ENCODE peak calls at places on chromosomes 11 and 22, in seven cellular contexts. D, L, I, K, P, X and O are unnamed samples.
A peak's percentile ranks its signal among the peaks of the same experiment; 100 is the strongest.

GRCh38 chr22:45805413-45805812 is 133.8 kb downstream of the ATXN10 start:
- DNase-seq in D (no peak), L (no peak), I (no peak), K (no peak), P (no peak), X (no peak), O (no peak)

GRCh38 chr11:46345131-46345597 is 2.1 kb upstream of the DGKZ start:
- DNase-seq in D (no peak), L (no peak), I (peak; percentile 87), K (no peak), P (peak; percentile 83), X (no peak), O (peak; percentile 78)

GRCh38 chr22:46815896-46816721 is 53.7 kb downstream of the TBC1D22A start:
- DNase-seq in D (no peak), L (peak; percentile 66), I (no peak), K (no peak), P (no peak), X (peak; percentile 55), O (peak; percentile 42)

GRCh38 chr11:112877561-112877960 is 83.7 kb upstream of the NCAM1 start:
- DNase-seq in D (no peak), L (no peak), I (no peak), K (no peak), P (peak; percentile 59), X (no peak), O (peak; percentile 19)

GRCh38 chr11:74932797-74933196 is 16.1 kb downstream of the XRRA1 start:
- DNase-seq in D (no peak), L (peak; percentile 95), I (no peak), K (no peak), P (no peak), X (peak; percentile 32), O (no peak)

GRCh38 chr11:35875063-35875462 is 68.8 kb upstream of the LDLRAD3 start:
- DNase-seq in D (no peak), L (no peak), I (no peak), K (no peak), P (no peak), X (no peak), O (no peak)

GRCh38 chr22:27642104-27642800 is 159.3 kb downstream of the MN1 start:
- DNase-seq in D (no peak), L (no peak), I (no peak), K (peak; percentile 36), P (no peak), X (no peak), O (no peak)

GRCh38 chr11:102560555-102561011 is 30.0 kb upstream of the MMP7 start:
- DNase-seq in D (no peak), L (peak; percentile 52), I (no peak), K (no peak), P (no peak), X (peak; percentile 69), O (no peak)

GRCh38 chr11:111574373-111575230 is 27.6 kb upstream of the SIK2 start:
- DNase-seq in D (no peak), L (no peak), I (no peak), K (no peak), P (no peak), X (peak; percentile 18), O (no peak)

GRCh38 chr11:82854242-82854641 is 46.0 kb downstream of the PRCP start:
- DNase-seq in D (no peak), L (peak; percentile 13), I (no peak), K (no peak), P (no peak), X (no peak), O (no peak)

GRCh38 chr11:45147871-45148270 is 1.4 kb downstream of the PRDM11 start:
- DNase-seq in D (no peak), L (no peak), I (no peak), K (no peak), P (no peak), X (no peak), O (no peak)

GRCh38 chr11:70244698-70245097 is 25.8 kb upstream of the PPFIA1 start:
- DNase-seq in D (no peak), L (peak; percentile 98), I (peak; percentile 80), K (no peak), P (no peak), X (peak; percentile 92), O (no peak)

GRCh38 chr11:1260023-1260501 is 37.2 kb downstream of the MUC5B start:
- DNase-seq in D (no peak), L (no peak), I (no peak), K (no peak), P (peak; percentile 57), X (peak; percentile 10), O (peak; percentile 22)

GRCh38 chr22:19419464-19420178 is 11.9 kb downstream of the HIRA start:
- DNase-seq in D (no peak), L (peak; percentile 17), I (no peak), K (no peak), P (no peak), X (no peak), O (peak; percentile 88)

GRCh38 chr22:22848364-22848866 is 39.2 kb upstream of the IGLL5 start:
- DNase-seq in D (no peak), L (peak; percentile 31), I (peak; percentile 62), K (peak; percentile 41), P (peak; percentile 79), X (peak; percentile 1), O (peak; percentile 65)

GRCh38 chr11:86538223-86538548 is 134.2 kb downstream of the ME3 start:
- DNase-seq in D (no peak), L (no peak), I (no peak), K (no peak), P (no peak), X (no peak), O (no peak)

GRCh38 chr11:36451681-36452080 is 58.4 kb downstream of the TRAF6 start:
- DNase-seq in D (no peak), L (no peak), I (no peak), K (no peak), P (no peak), X (no peak), O (no peak)

GRCh38 chr22:50705219-50705691 is 32.6 kb downstream of the SHANK3 start:
- DNase-seq in D (peak; percentile 44), L (peak; percentile 70), I (peak; percentile 64), K (peak; percentile 93), P (peak; percentile 91), X (peak; percentile 85), O (peak; percentile 95)

GRCh38 chr22:49657275-49657973 is 170.2 kb downstream of the BRD1 start:
- DNase-seq in D (no peak), L (no peak), I (peak; percentile 17), K (no peak), P (no peak), X (no peak), O (peak; percentile 23)

DNA sequence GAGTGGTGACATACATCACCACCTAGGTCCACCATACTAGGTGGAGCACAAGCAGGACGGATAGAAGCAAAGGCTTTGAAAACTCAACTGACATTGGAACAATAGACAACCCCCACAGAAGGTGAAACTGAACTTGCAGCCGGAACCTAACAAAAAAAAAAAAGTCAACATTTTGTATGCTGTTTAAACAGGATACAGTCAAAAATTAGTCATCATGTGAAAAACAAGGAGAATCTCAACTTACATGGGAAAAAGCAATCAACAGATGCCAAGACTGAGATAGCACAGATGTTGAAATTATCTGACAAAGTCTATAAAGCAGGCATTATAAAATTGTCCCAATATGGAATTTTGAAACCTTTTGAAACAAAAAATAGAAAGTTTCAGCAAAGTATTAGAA is 123.9 kb downstream of the RAB38 start:
- DNase-seq in D (no peak), L (peak; percentile 47), I (no peak), K (no peak), P (no peak), X (peak; percentile 17), O (no peak)
- H4K8ac ChIP-seq in D (no peak overlapping the region), L (no peak overlapping the region), I (no peak overlapping the region), K (no peak overlapping the region), P (no peak overlapping the region), X (no peak overlapping the region), O (no peak overlapping the region)

GRCh38 chr22:37199839-37200161 is 11.8 kb upstream of the C1QTNF6 start:
- DNase-seq in D (no peak), L (no peak), I (no peak), K (no peak), P (no peak), X (no peak), O (no peak)

GRCh38 chr22:37201066-37201820 is 11.0 kb downstream of the SSTR3 start:
- DNase-seq in D (no peak), L (no peak), I (no peak), K (no peak), P (no peak), X (no peak), O (no peak)

GRCh38 chr22:37198290-37199102 is 10.4 kb upstream of the C1QTNF6 start:
- DNase-seq in D (no peak), L (peak; percentile 58), I (peak; percentile 88), K (peak; percentile 76), P (peak; percentile 77), X (peak; percentile 78), O (peak; percentile 84)

GRCh38 chr22:37197451-37198289 is 9.6 kb upstream of the C1QTNF6 start:
- DNase-seq in D (no peak), L (peak; percentile 61), I (peak; percentile 99), K (no peak), P (no peak), X (peak; percentile 87), O (peak; percentile 87)

GRCh38 chr22:37199103-37199838 is 11.2 kb upstream of the C1QTNF6 start:
- DNase-seq in D (peak; percentile 97), L (peak; percentile 96), I (peak; percentile 99), K (peak; percentile 98), P (peak; percentile 98), X (peak; percentile 97), O (peak; percentile 98)
- H3K23ac ChIP-seq in D (no peak overlapping the region), L (peak overlapping the region; percentile 87), I (no peak overlapping the region), K (peak overlapping the region; percentile 68), P (no peak overlapping the region), X (no peak overlapping the region), O (peak overlapping the region; percentile 32)

DNA sequence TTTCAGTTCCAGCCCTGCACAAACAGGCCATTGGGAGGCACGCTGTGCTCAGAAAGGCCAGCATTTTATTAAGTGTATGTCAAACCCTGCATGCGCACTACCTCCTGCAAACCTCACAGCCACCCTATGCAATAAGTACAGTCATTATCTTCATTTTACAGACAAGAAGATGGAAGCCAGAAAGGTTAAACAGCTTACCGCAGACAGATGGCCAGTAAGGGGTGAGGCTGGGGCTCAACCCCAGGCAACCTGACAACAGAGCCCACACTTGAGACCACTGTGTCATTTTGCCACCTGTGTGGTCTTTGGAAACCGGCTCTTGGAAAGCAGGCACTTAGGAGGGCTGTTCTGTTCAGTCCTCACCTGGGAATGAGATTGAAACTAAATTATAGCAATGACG is 142.3 kb downstream of the NXPE2 start:
- DNase-seq in D (no peak), L (no peak), I (no peak), K (no peak), P (no peak), X (no peak), O (no peak)
- H4K8ac ChIP-seq in D (no peak overlapping the region), L (no peak overlapping the region), I (no peak overlapping the region), K (no peak overlapping the region), P (no peak overlapping the region), X (no peak overlapping the region), O (no peak overlapping the region)

GRCh38 chr11:32016111-32016510 is 74.8 kb upstream of the RCN1 start:
- DNase-seq in D (no peak), L (no peak), I (no peak), K (no peak), P (no peak), X (no peak), O (no peak)

GRCh38 chr11:32018672-32019071 is 72.2 kb upstream of the RCN1 start:
- DNase-seq in D (no peak), L (no peak), I (no peak), K (no peak), P (no peak), X (no peak), O (no peak)

GRCh38 chr11:32013603-32014002 is 77.3 kb upstream of the RCN1 start:
- DNase-seq in D (no peak), L (no peak), I (no peak), K (no peak), P (no peak), X (no peak), O (no peak)

GRCh38 chr11:32012066-32012465 is 78.8 kb upstream of the RCN1 start:
- DNase-seq in D (no peak), L (no peak), I (no peak), K (no peak), P (no peak), X (no peak), O (no peak)

GRCh38 chr11:32015435-32015834 is 75.4 kb upstream of the RCN1 start:
- DNase-seq in D (no peak), L (no peak), I (no peak), K (no peak), P (no peak), X (no peak), O (no peak)
- H3K23ac ChIP-seq in D (no peak overlapping the region), L (no peak overlapping the region), I (no peak overlapping the region), K (no peak overlapping the region), P (no peak overlapping the region), X (no peak overlapping the region), O (no peak overlapping the region)